ENCODE peak calls at places on chromosome 6, in seven cellular contexts. J is PC-3; N is activated CD4-positive, CD25-positive, alpha-beta regulatory T cell; P is GM10248; B is GM12865; R is ureter; E is NCI-H2029. O is an unnamed sample.
A peak's percentile ranks its signal among the peaks of the same experiment; 100 is the strongest.

GRCh38 chr6:70884074-70884983 is 72.5 kb downstream of the B3GAT2 start:
- DNase-seq in J (peak; percentile 63), B (peak; percentile 62), N (peak; percentile 18), E (peak; percentile 40), R (peak; percentile 62), P (peak; percentile 80), O (peak; percentile 30)

GRCh38 chr6:126056355-126057004 is 70.1 kb downstream of the TRMT11 start:
- DNase-seq in E (no peak), B (no peak), N (no peak), R (no peak), J (no peak), P (no peak), O (no peak)

GRCh38 chr6:27582928-27583725 is 110.2 kb upstream of the ZNF184 start:
- DNase-seq in N (peak; percentile 17), R (no peak), B (peak; percentile 81), E (no peak), P (no peak), J (peak; percentile 86), O (peak; percentile 65)

GRCh38 chr6:108737594-108738546 is 110.4 kb upstream of the ARMC2 start:
- DNase-seq in N (no peak), R (peak; percentile 60), E (no peak), P (no peak), B (peak; percentile 40), J (peak; percentile 90), O (peak; percentile 100)

GRCh38 chr6:170175644-170176620 is 114.9 kb downstream of the DLL1 start:
- DNase-seq in N (no peak), E (no peak), P (no peak), R (no peak), J (no peak), B (no peak), O (no peak)

GRCh38 chr6:1170793-1171192 is 141.1 kb upstream of the FOXQ1 start:
- DNase-seq in E (peak; percentile 65), P (no peak), R (no peak), N (no peak), J (no peak), B (no peak), O (no peak)

GRCh38 chr6:24494726-24495515 is at the start of gene ALDH5A1:
- DNase-seq in J (peak; percentile 62), R (peak; percentile 73), B (peak; percentile 85), P (peak; percentile 82), N (peak; percentile 39), E (peak; percentile 58), O (peak; percentile 39)

GRCh38 chr6:6221829-6222535 is 98.5 kb downstream of the F13A1 start:
- DNase-seq in E (peak; percentile 35), J (peak; percentile 28), N (no peak), B (peak; percentile 40), P (peak; percentile 18), R (no peak), O (peak; percentile 29)

GRCh38 chr6:20112206-20112605 is 100.1 kb downstream of the MBOAT1 start:
- DNase-seq in P (no peak), B (no peak), N (no peak), J (no peak), R (no peak), E (no peak), O (no peak)

O was measured in bronchial epithelial cell.